ENCODE peak calls at places on chromosomes 12 and 14, in eight cellular contexts. T, Y, V, P, U, S, D and E are unnamed samples.

GRCh38 chr14:31954991-31955390 is 122.1 kb upstream of the ARHGAP5 start:
- DNase-seq in T (peak; percentile 62), Y (peak; percentile 11), V (no peak), P (no peak), U (peak; percentile 51), S (no peak), D (no peak), E (no peak)

GRCh38 chr12:20220339-20220738 is 148.0 kb upstream of the PDE3A start:
- DNase-seq in T (peak; percentile 37), Y (peak; percentile 48), V (no peak), P (no peak), U (no peak), S (peak; percentile 28), D (no peak), E (no peak)

GRCh38 chr14:89303452-89304435 is 113.3 kb downstream of the FOXN3 start:
- DNase-seq in T (peak; percentile 89), Y (peak; percentile 64), V (peak; percentile 61), P (peak; percentile 80), U (peak; percentile 3), S (peak; percentile 94), D (peak; percentile 34), E (peak; percentile 82)

GRCh38 chr12:64236549-64236948 is 14.5 kb upstream of the KICS2 start:
- DNase-seq in T (peak; percentile 24), Y (peak; percentile 35), V (no peak), P (no peak), U (no peak), S (no peak), D (no peak), E (no peak)

GRCh38 chr12:94855853-94856252 is 147.6 kb downstream of the NDUFA12 start:
- DNase-seq in T (no peak), Y (no peak), V (no peak), P (no peak), U (no peak), S (no peak), D (no peak), E (no peak)

GRCh38 chr12:126185025-126185424 is 1119.8 kb downstream of the AACS start:
- DNase-seq in T (no peak), Y (no peak), V (no peak), P (no peak), U (no peak), S (no peak), D (no peak), E (no peak)

GRCh38 chr14:94769413-94770250 is at the start of gene GSC:
- DNase-seq in T (peak; percentile 43), Y (peak; percentile 2), V (no peak), P (peak; percentile 46), U (peak; percentile 37), S (no peak), D (no peak), E (peak; percentile 50)

GRCh38 chr12:50066402-50066801 is 9.0 kb downstream of the ASIC1 start:
- DNase-seq in T (peak; percentile 86), Y (no peak), V (no peak), P (no peak), U (peak; percentile 37), S (no peak), D (peak; percentile 87), E (peak; percentile 78)

GRCh38 chr14:78227466-78228077 is 57.4 kb downstream of the NRXN3 start:
- DNase-seq in T (no peak), Y (no peak), V (no peak), P (no peak), U (peak; percentile 7), S (no peak), D (no peak), E (no peak)

GRCh38 chr12:6767301-6767591 is 1.1 kb downstream of the PTMS start:
- DNase-seq in T (no peak), Y (no peak), V (no peak), P (no peak), U (no peak), S (no peak), D (no peak), E (no peak)

GRCh38 chr14:53367631-53368030 is 214.5 kb upstream of the DDHD1 start:
- DNase-seq in T (peak; percentile 53), Y (no peak), V (no peak), P (peak; percentile 11), U (no peak), S (no peak), D (no peak), E (no peak)

GRCh38 chr14:64708148-64709004 is 4.2 kb downstream of the PLEKHG3 start:
- DNase-seq in T (peak; percentile 74), Y (peak; percentile 80), V (no peak), P (peak; percentile 54), U (peak; percentile 89), S (no peak), D (peak; percentile 85), E (peak; percentile 80)

DNA sequence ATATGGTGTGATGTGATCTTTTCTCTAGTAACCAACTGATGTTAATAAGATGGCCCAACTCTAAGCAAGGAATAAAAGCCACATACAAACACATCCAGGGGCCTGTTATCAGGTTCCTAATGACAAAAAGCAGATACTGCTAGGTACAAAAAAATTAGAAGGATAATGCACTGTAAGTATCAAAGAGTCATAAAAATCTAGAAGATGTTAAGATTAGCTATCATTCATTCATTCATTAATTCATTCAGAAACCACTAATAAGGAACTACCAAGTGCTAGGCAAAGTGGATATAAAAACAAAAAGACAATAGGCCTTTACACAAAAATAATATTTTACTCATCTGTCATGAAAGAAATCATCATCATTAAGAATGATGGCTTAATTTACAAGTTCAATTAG is 21.6 kb downstream of the ATF7 start:
- DNase-seq in T (no peak), Y (no peak), V (no peak), P (no peak), U (no peak), S (no peak), D (no peak), E (no peak)
- H3K4me1 ChIP-seq in T (no peaks in the 10 kb centered on the region), Y (no peaks in the 10 kb centered on the region), V (no peaks in the 10 kb centered on the region), P (peaks cover 44% of the 10 kb centered on the region), U (peaks cover 12% of the 10 kb centered on the region), S (peaks cover 47% of the 10 kb centered on the region), D (no peaks in the 10 kb centered on the region), E (peaks cover 3% of the 10 kb centered on the region)

DNA sequence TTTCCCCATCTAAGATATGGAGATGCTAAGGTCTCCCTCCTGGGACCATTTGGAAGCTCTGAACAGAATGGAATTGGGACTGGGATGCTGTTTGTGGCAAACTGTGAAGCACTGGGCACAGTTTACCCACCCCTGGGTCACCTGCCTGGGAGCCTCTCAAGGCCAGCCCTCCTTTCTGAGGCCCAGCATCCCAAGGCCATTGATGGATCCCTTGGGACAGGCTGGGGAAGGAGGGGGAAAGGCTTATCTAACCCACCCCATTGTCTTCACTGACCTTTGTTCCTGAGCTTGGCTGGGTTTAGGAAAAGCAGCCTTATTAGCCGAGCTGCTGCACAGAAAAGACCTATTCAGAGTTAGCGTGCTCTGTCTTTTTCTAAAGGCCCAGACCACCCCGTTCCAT is 5.2 kb downstream of the CCDC85C start:
- DNase-seq in T (no peak), Y (no peak), V (no peak), P (no peak), U (no peak), S (no peak), D (no peak), E (no peak)
- H3K4me1 ChIP-seq in T (peaks cover 3% of the 10 kb centered on the region), Y (peaks cover 28% of the 10 kb centered on the region), V (peaks cover 23% of the 10 kb centered on the region), P (peaks cover 95% of the 10 kb centered on the region), U (peaks cover 30% of the 10 kb centered on the region), S (peaks cover 16% of the 10 kb centered on the region), D (peaks cover 29% of the 10 kb centered on the region), E (no peaks in the 10 kb centered on the region)

GRCh38 chr12:89673603-89674002 is 35.0 kb downstream of the ATP2B1 start:
- DNase-seq in T (no peak), Y (no peak), V (no peak), P (no peak), U (no peak), S (no peak), D (no peak), E (no peak)
- H3K4me1 ChIP-seq in T (no peaks in the 10 kb centered on the region), Y (peaks cover 7% of the 10 kb centered on the region), V (no peaks in the 10 kb centered on the region), P (no peaks in the 10 kb centered on the region), U (peaks cover 16% of the 10 kb centered on the region), S (peaks cover 4% of the 10 kb centered on the region), D (peaks cover 12% of the 10 kb centered on the region), E (no peaks in the 10 kb centered on the region)

DNA sequence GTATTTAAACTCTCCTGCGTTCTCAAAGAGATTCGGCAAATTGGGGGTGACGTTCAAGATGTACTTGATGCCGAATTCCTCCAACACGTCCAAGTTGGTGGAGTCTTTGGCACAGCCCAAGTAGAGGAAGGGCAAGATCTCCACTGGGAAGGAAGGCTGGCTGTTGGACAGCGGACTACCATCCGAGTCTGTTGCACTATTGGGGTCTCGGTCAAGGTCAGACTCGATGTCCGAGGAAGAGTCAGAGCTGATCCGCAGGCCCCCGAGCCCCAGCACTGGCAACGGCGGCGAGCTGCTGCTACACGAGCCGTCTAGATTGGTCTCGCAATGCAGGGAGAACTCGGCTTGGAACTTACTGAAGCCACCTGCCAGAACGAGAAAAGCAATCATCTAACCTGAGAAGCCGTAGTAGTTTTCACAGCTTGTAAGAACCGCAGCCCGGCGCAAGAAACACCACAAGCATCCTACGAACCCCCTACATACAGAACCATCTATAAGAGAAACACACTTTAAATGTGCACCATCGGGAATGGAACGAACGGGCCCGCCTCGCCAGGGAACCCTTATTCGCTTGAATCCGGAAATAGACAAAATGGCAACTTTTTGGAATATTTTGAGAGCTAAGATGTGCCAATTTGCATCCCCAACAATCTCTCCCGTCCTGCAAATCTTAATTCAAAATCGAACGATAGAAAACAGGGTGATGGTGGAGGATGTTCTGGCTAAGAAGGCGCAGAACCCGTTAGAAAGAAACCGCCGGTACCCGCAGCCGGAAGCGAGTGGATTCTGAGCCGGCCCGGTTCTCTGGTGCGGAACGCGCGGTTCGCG is 1.4 kb downstream of the DUSP6 start:
- DNase-seq in T (peak; percentile 41), Y (no peak), V (no peak), P (no peak), U (peak; percentile 16), S (no peak), D (no peak), E (no peak)
- H3K4me1 ChIP-seq in T (peaks cover 21% of the 10 kb centered on the region), Y (peaks cover 57% of the 10 kb centered on the region), V (no peaks in the 10 kb centered on the region), P (peaks cover 50% of the 10 kb centered on the region), U (peaks cover 41% of the 10 kb centered on the region), S (peaks cover 84% of the 10 kb centered on the region), D (peaks cover 15% of the 10 kb centered on the region), E (no peaks in the 10 kb centered on the region)

DNA sequence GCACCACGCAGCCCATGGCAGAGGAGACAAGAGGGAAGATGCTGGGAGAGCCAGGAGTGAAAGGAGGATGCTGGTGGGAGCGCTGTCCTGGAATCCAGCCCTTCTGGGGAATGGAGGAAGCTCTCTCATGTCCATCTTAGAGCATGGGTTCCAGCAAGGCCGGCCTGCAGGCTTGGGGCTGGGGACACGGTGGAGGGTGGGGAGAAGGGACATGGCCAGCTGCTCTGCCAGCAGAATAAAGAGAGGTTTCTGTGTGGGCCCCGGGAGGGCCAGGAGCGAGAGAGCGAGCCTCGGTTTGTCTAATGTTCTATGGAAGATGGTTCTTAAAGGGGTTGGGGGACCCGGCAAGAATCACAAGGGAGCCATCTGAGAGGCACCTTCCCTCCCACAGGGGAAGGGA is 60.2 kb downstream of the RIMBP2 start:
- DNase-seq in T (no peak), Y (no peak), V (no peak), P (no peak), U (no peak), S (no peak), D (no peak), E (no peak)
- H3K4me1 ChIP-seq in T (no peaks in the 10 kb centered on the region), Y (no peaks in the 10 kb centered on the region), V (no peaks in the 10 kb centered on the region), P (no peaks in the 10 kb centered on the region), U (no peaks in the 10 kb centered on the region), S (no peaks in the 10 kb centered on the region), D (no peaks in the 10 kb centered on the region), E (no peaks in the 10 kb centered on the region)

DNA sequence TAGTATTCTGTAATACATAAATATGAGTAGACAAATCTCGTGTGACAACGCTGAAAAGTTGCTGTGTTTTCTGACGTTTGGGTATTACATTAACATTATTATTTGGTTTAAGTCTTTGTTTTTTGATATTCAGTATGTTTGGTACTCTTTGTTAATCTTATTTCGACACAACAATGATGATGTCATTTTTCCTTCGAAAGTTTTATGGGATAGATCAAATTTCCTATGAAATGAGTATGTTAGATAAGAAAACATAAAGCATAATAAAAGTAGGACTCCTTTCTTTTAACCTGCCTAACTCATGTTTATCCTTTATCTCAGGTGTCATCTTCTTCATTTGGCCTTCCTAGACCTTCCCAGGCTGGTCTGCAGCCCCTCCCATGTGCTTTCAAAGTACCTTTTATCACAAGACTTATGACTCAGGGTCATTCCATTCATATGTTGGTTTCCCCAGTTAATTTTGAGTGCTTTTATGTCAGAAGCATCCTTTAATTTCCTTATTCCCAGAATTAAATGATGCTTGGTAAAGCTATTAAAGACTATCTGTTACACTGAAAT is 322.0 kb downstream of the RAD51B start:
- DNase-seq in T (peak; percentile 68), Y (peak; percentile 73), V (no peak), P (no peak), U (peak; percentile 77), S (no peak), D (no peak), E (no peak)
- H3K4me1 ChIP-seq in T (peaks cover 29% of the 10 kb centered on the region), Y (peaks cover 83% of the 10 kb centered on the region), V (peaks cover 37% of the 10 kb centered on the region), P (peaks cover 74% of the 10 kb centered on the region), U (peaks cover 85% of the 10 kb centered on the region), S (no peaks in the 10 kb centered on the region), D (peaks cover 21% of the 10 kb centered on the region), E (peaks cover 10% of the 10 kb centered on the region)